ENCODE peak calls at places on chromosomes 12 and 14, in seven cellular contexts. I is ovary, T is RWPE1, B is HFFc6, A is lower lobe of right lung, N is uterus, J is IMR-90. L is an unnamed sample.

GRCh38 chr12:82874935-82875334 is 188.2 kb downstream of the TMTC2 start:
- DNase-seq in I (no peak), T (no peak), B (no peak), A (no peak), N (no peak), J (peak), L (no peak)

GRCh38 chr12:124454735-124455134 is 112.7 kb downstream of the NCOR2 start:
- DNase-seq in I (no peak), T (no peak), B (peak), A (no peak), N (no peak), J (no peak), L (no peak)

GRCh38 chr12:120830052-120830940 is 73.9 kb downstream of the SPPL3 start:
- DNase-seq in I (no peak), T (no peak), B (no peak), A (no peak), N (no peak), J (peak), L (no peak)

GRCh38 chr12:24661657-24662096 is 287.2 kb downstream of the BCAT1 start:
- DNase-seq in I (no peak), T (no peak), B (no peak), A (peak), N (no peak), J (peak), L (peak)

GRCh38 chr12:59452259-59452658 is 143.6 kb upstream of the SLC16A7 start:
- DNase-seq in I (no peak), T (peak), B (peak), A (no peak), N (no peak), J (peak), L (no peak)

GRCh38 chr12:6923003-6923732 is 4.6 kb upstream of the ATN1 start:
- DNase-seq in I (no peak), T (no peak), B (no peak), A (peak), N (no peak), J (no peak), L (no peak)

GRCh38 chr12:80120994-80121393 is 21.7 kb downstream of the OTOGL start:
- DNase-seq in I (no peak), T (no peak), B (no peak), A (no peak), N (no peak), J (no peak), L (no peak)

GRCh38 chr12:76586764-76587395 is 27.3 kb upstream of the OSBPL8 start:
- DNase-seq in I (no peak), T (peak), B (peak), A (no peak), N (peak), J (peak), L (no peak)

GRCh38 chr12:114903394-114903748 is 219.4 kb upstream of the TBX3 start:
- DNase-seq in I (no peak), T (no peak), B (peak), A (no peak), N (no peak), J (peak), L (no peak)

GRCh38 chr12:132178801-132179401 is 34.6 kb downstream of the NOC4L start:
- DNase-seq in I (no peak), T (no peak), B (no peak), A (no peak), N (no peak), J (no peak), L (no peak)

GRCh38 chr12:7832059-7832696 is 40.5 kb downstream of the SLC2A14 start:
- DNase-seq in I (no peak), T (peak), B (peak), A (no peak), N (no peak), J (peak), L (peak)

GRCh38 chr12:10031771-10032175 is 1.3 kb downstream of the CLEC9A start:
- DNase-seq in I (no peak), T (peak), B (peak), A (no peak), N (no peak), J (peak), L (no peak)

GRCh38 chr14:99734406-99735051 is 50.4 kb downstream of the CYP46A1 start:
- DNase-seq in I (peak), T (no peak), B (no peak), A (peak), N (peak), J (no peak), L (peak)

GRCh38 chr12:102740157-102741032 is 176.6 kb downstream of the PAH start:
- DNase-seq in I (no peak), T (no peak), B (peak), A (no peak), N (no peak), J (peak), L (no peak)

GRCh38 chr12:91180577-91180976 is 2.0 kb downstream of the DCN start:
- DNase-seq in I (no peak), T (no peak), B (peak), A (no peak), N (no peak), J (peak), L (no peak)

GRCh38 chr12:103844296-103844695 is 3.3 kb upstream of the NT5DC3 start:
- DNase-seq in I (no peak), T (no peak), B (no peak), A (no peak), N (no peak), J (no peak), L (no peak)

GRCh38 chr14:87205811-87206210 is 787.2 kb downstream of the GALC start:
- DNase-seq in I (no peak), T (no peak), B (no peak), A (no peak), N (no peak), J (no peak), L (no peak)
- TF ChIP-seq CTCF in I (no peak), T (no peak), B (no peak), A (no peak), N (no peak), J (no peak), L (no peak)

GRCh38 chr12:3003593-3003992 is 44.4 kb downstream of the TEAD4 start:
- DNase-seq in I (no peak), T (no peak), B (no peak), A (no peak), N (no peak), J (no peak), L (no peak)
- TF ChIP-seq CTCF in I (no peak), T (no peak), B (no peak), A (no peak), N (no peak), J (no peak), L (no peak)

GRCh38 chr14:28731358-28731757 is 35.2 kb upstream of the FOXG1 start:
- DNase-seq in I (no peak), T (no peak), B (no peak), A (no peak), N (no peak), J (no peak), L (no peak)
- TF ChIP-seq CTCF in I (no peak), T (no peak), B (no peak), A (no peak), N (no peak), J (no peak), L (no peak)

GRCh38 chr12:81615031-81615430 is 144.1 kb downstream of the PPFIA2 start:
- DNase-seq in I (no peak), T (no peak), B (no peak), A (no peak), N (no peak), J (no peak), L (no peak)

DNA sequence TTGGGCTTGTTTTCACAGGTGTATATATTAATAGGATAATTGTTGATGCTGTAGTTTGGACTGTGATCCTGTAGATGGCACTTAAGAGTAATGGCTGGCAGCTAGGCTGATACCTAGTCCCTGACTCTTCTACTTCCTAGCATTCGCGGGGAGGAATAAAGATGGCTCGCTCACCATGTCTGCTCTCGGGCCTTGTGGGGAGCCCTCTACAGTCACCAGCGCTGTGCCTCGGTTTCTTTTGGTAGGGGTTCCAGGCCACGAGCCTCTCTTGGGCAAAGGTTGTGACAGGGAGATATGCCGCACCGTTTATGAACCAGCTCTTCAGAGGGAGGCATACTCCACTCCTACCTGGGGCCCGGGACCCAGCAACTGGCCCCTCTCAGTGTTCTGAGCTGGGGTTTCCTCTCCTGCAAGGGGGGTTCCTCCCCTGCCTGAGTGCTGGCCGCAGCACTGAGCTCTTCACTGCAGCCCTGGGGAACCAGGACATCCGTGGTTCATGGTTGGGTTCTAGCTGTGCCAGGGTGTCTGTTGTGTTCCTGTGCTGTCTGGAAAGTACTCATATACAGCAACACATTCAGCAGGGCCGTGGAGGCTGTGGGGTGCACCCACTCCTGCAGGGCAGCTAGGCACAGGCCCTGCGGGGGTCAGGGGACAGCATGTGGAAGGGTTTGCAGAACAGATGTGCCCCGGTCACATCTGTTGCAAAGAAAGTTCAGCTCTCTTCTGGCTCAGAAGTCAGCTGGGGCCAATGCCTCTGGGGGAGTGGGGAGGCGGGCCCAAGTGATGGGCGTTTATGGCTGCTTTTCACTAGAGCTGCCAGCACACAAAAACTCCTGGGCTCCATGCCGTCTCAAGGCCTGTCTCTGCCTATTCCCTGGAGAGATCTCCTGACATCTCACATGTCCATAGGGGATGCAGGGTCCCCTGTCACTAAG is 147.9 kb downstream of the PPFIA2 start:
- DNase-seq in I (no peak), T (no peak), B (no peak), A (no peak), N (no peak), J (peak), L (no peak)
- TF ChIP-seq CTCF in I (no peak), T (peak), B (no peak), A (no peak), N (no peak), J (peak), L (peak)

GRCh38 chr14:31933716-31934115 is 143.4 kb upstream of the ARHGAP5 start:
- DNase-seq in I (no peak), T (no peak), B (peak), A (no peak), N (no peak), J (peak), L (no peak)

GRCh38 chr14:31932675-31933074 is 144.4 kb upstream of the ARHGAP5 start:
- DNase-seq in I (no peak), T (no peak), B (no peak), A (no peak), N (no peak), J (no peak), L (no peak)

GRCh38 chr14:31936100-31936499 is 141.0 kb upstream of the ARHGAP5 start:
- DNase-seq in I (no peak), T (no peak), B (no peak), A (no peak), N (no peak), J (peak), L (no peak)

GRCh38 chr14:31935406-31935805 is 141.7 kb upstream of the ARHGAP5 start:
- DNase-seq in I (no peak), T (no peak), B (no peak), A (no peak), N (no peak), J (no peak), L (no peak)

GRCh38 chr14:31934767-31935266 is 142.3 kb upstream of the ARHGAP5 start:
- DNase-seq in I (peak), T (peak), B (peak), A (no peak), N (no peak), J (peak), L (no peak)
- TF ChIP-seq CTCF in I (no peak), T (no peak), B (peak), A (peak), N (peak), J (peak), L (no peak)

GRCh38 chr14:73746540-73747385 is 32.6 kb upstream of the PNMA1 start:
- DNase-seq in I (peak), T (no peak), B (no peak), A (no peak), N (no peak), J (no peak), L (no peak)
- TF ChIP-seq CTCF in I (no peak), T (no peak), B (peak), A (no peak), N (peak), J (peak), L (peak)

GRCh38 chr12:88035271-88035906 is 6.2 kb upstream of the C12orf50 start:
- DNase-seq in I (peak), T (peak), B (peak), A (peak), N (peak), J (peak), L (peak)
- TF ChIP-seq CTCF in I (no peak), T (no peak), B (no peak), A (no peak), N (no peak), J (no peak), L (no peak)